ENCODE peak calls at places on chromosome 15, in four cellular contexts. T is stomach, R is A549, V is psoas muscle. O is an unnamed sample.

GRCh38 chr15:36724901-36725300 is 145.5 kb downstream of the CDIN1 start:
- DNase-seq in T (no peak), R (no peak), V (no peak), O (no peak)

GRCh38 chr15:40053234-40054055 is 14.5 kb upstream of the SRP14 start:
- DNase-seq in T (no peak), R (no peak), V (no peak), O (no peak)

GRCh38 chr15:41494922-41495735 is 1.5 kb downstream of the ITPKA start:
- DNase-seq in T (peak), R (no peak), V (no peak), O (no peak)

GRCh38 chr15:36501063-36501678 is 78.3 kb upstream of the CDIN1 start:
- DNase-seq in T (no peak), R (peak), V (no peak), O (peak)

GRCh38 chr15:52462806-52463360 is 65.8 kb downstream of the MYO5A start:
- DNase-seq in T (no peak), R (no peak), V (no peak), O (no peak)

GRCh38 chr15:34927726-34928125 is 41.8 kb downstream of the AQR start:
- DNase-seq in T (no peak), R (peak), V (no peak), O (peak)

GRCh38 chr15:87734571-87735373 is 521.8 kb downstream of the NTRK3 start:
- DNase-seq in T (no peak), R (no peak), V (no peak), O (no peak)

GRCh38 chr15:99432271-99433025 is 133.3 kb upstream of the MEF2A start:
- DNase-seq in T (no peak), R (no peak), V (no peak), O (no peak)

GRCh38 chr15:76936671-76937070 is 5.1 kb downstream of the RCN2 start:
- DNase-seq in T (no peak), R (no peak), V (no peak), O (no peak)

GRCh38 chr15:71109130-71109529 is 6.1 kb upstream of the THSD4 start:
- DNase-seq in T (no peak), R (no peak), V (no peak), O (no peak)

GRCh38 chr15:101536875-101537405 is 47.4 kb upstream of the PCSK6 start:
- DNase-seq in T (no peak), R (no peak), V (no peak), O (no peak)

GRCh38 chr15:22845289-22845900 is 6.9 kb downstream of the NIPA2 start:
- DNase-seq in T (no peak), R (no peak), V (no peak), O (no peak)

GRCh38 chr15:90419738-90420487 is 31.9 kb downstream of the IQGAP1 start:
- DNase-seq in T (no peak), R (peak), V (no peak), O (peak)

GRCh38 chr15:94965593-94965992 is 734.2 kb downstream of the MCTP2 start:
- DNase-seq in T (no peak), R (no peak), V (no peak), O (no peak)

GRCh38 chr15:76328962-76329361 is 7.6 kb upstream of the ISL2 start:
- DNase-seq in T (no peak), R (no peak), V (no peak), O (peak)

DNA sequence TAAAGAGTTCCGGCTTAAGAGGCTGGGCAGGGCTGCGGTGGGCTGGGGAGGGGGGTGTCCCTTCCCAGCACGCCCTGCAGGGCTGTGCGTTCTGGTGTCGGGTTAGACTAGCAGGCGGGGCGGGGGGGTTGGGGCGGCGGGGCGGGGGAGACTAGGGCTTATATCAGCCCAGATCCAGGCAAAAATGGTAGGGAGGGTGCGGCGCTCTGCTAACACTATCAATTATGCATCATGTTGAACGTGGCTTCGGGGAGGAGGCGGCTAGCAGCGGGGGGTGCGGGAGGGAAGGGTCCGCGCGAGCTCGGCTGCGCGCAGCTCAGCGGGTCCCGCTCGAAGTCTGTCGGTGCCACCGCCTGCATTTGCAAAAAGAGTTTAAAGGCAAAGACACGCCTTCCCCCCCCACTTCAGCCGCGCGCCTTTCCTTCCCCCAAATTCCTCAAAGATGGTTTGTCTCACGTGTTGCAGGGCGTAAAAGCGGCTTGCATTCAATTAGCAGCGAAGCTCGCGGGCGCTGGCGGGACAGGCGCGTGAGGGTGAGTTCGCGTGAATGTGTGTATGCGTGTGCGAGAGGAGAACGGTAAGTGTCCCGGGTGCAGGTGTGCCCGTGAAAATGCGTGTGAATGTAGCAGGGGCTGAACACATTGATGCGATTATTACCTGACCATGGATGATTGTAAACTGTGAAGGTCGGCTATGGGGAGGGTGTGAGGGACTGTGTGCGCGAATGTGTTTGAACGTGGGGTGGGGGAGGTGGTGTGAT is at the start of gene ISLR2:
- DNase-seq in T (no peak), R (no peak), V (peak), O (no peak)
- H3K27ac ChIP-seq in T (no peak), R (peak), V (peak), O (no peak)

DNA sequence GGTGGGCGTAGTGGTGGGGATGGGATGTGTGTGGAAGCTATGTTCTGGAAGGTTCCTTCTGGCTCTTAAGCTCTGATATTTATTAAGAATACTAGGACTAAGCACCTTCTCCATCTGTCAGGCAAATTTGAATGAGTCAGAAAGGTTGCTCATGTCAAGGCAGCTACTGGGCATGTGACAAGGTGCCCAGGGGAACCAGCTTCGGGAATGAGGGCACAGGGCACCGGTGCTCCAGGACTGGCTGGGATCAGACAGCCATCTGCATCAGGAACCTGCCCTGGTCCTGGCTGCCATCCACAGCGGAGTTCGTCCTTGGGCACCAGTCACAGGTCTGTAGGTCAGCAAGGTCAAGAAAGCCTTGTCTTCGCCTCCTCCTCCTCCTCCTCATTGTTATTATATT is 32.5 kb downstream of the CA12 start:
- DNase-seq in T (no peak), R (no peak), V (no peak), O (no peak)
- H3K27ac ChIP-seq in T (no peak), R (peak), V (no peak), O (peak)

GRCh38 chr15:60372223-60372622 is 25.6 kb downstream of the ANXA2 start:
- DNase-seq in T (no peak), R (no peak), V (no peak), O (no peak)
- H3K27ac ChIP-seq in T (peak), R (peak), V (peak), O (peak)

DNA sequence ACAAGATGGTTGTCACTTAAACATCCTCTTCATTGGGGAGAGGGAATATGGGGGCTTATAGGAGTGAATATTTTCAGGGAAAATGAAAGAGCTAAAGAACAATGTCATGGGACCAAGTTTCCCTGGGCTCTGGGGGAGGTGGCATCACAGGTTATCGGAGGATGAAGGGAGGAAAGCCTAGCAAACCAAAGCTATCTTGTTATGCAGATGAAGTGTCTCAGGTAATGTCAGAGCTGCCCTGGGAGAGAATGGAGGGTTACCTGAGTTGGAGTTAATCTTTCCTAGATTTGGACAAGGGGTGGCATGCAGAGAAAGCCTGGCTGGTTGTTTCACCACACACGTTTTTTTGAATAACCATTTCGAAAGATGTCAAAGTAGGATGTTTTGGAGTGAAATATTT is 308.1 kb upstream of the ATP10A start:
- DNase-seq in T (no peak), R (no peak), V (no peak), O (no peak)
- H3K27ac ChIP-seq in T (no peak), R (no peak), V (no peak), O (no peak)